ENCODE peak calls at places on chromosomes 12 and 14, in nine cellular contexts. H, I, C, U, E, O, S, A and K are unnamed samples. For H3K4me1 and H3K27me3, the result is how much of the 10 kb centered on the place peaks cover.

GRCh38 chr14:75487155-75487671 is 35.1 kb upstream of the BATF start:
- DNase-seq in O (no peak), I (no peak), U (no peak), A (no peak), C (no peak), E (no peak), H (no peak), S (no peak), K (no peak)

GRCh38 chr14:33186656-33187055 is 248.0 kb downstream of the NPAS3 start:
- DNase-seq in S (no peak), E (no peak), U (no peak), C (no peak), H (no peak), O (no peak), I (no peak), A (no peak), K (no peak)

GRCh38 chr12:47397664-47398281 is 308.1 kb downstream of the RPAP3 start:
- DNase-seq in E (no peak), S (no peak), I (no peak), O (no peak), A (no peak), C (no peak), H (no peak), U (no peak), K (peak)

GRCh38 chr14:101215936-101216335 is 312.4 kb upstream of the RTL1 start:
- DNase-seq in H (no peak), S (peak), O (peak), A (no peak), E (peak), U (no peak), I (peak), C (peak), K (no peak)

GRCh38 chr12:96108321-96108720 is 72.9 kb upstream of the LTA4H start:
- DNase-seq in E (peak), C (peak), I (no peak), S (peak), O (peak), H (no peak), A (no peak), U (no peak), K (no peak)

GRCh38 chr14:29858299-29858698 is 69.3 kb downstream of the PRKD1 start:
- DNase-seq in U (no peak), C (no peak), I (no peak), A (no peak), S (no peak), H (no peak), E (no peak), O (no peak), K (no peak)

GRCh38 chr12:16347391-16348298 is at the start of gene MGST1:
- DNase-seq in C (peak), H (peak), O (peak), E (peak), S (peak), A (peak), U (no peak), I (peak), K (peak)

GRCh38 chr12:122227341-122227740 is 1.5 kb upstream of the DIABLO start:
- DNase-seq in U (no peak), S (peak), C (no peak), A (no peak), O (peak), E (no peak), H (no peak), I (no peak), K (no peak)

GRCh38 chr14:25097120-25097519 is 47.2 kb upstream of the STXBP6 start:
- DNase-seq in C (no peak), U (no peak), O (no peak), S (no peak), E (no peak), A (no peak), I (no peak), H (no peak), K (no peak)

GRCh38 chr12:3038166-3038565 is 39.0 kb upstream of the TSPAN9 start:
- DNase-seq in S (no peak), E (no peak), H (no peak), A (no peak), U (no peak), O (no peak), I (no peak), C (no peak), K (no peak)

GRCh38 chr14:88312262-88312661 is 10.8 kb downstream of the KCNK10 start:
- DNase-seq in S (no peak), H (no peak), E (no peak), U (no peak), A (no peak), O (no peak), I (no peak), C (no peak), K (no peak)

GRCh38 chr14:26444745-26445144 is 153.1 kb downstream of the NOVA1 start:
- DNase-seq in C (no peak), A (no peak), U (no peak), O (no peak), E (no peak), H (no peak), S (no peak), I (no peak), K (no peak)

GRCh38 chr12:125683748-125684381 is 618.6 kb downstream of the AACS start:
- DNase-seq in C (no peak), I (peak), A (peak), H (peak), U (no peak), E (peak), S (no peak), O (no peak), K (peak)

GRCh38 chr14:90272523-90272922 is 16.2 kb downstream of the PSMC1 start:
- DNase-seq in H (no peak), I (no peak), O (no peak), A (no peak), S (no peak), C (peak), U (no peak), E (no peak), K (no peak)

GRCh38 chr14:35532783-35533356 is 1.1 kb upstream of the INSM2 start:
- DNase-seq in E (no peak), C (no peak), U (no peak), O (no peak), I (no peak), A (no peak), H (no peak), S (no peak), K (no peak)

GRCh38 chr12:47814539-47815170 is 5.0 kb downstream of the HDAC7 start:
- DNase-seq in S (no peak), U (no peak), I (no peak), A (no peak), O (no peak), C (no peak), H (no peak), E (no peak), K (no peak)

GRCh38 chr12:106080111-106080732 is 58.5 kb downstream of the NUAK1 start:
- DNase-seq in C (no peak), E (no peak), I (no peak), H (no peak), S (no peak), U (no peak), O (peak), A (no peak), K (no peak)

GRCh38 chr12:52258335-52258901 is 16.0 kb upstream of the KRT86 start:
- DNase-seq in I (peak), E (no peak), C (no peak), S (peak), H (no peak), U (no peak), O (peak), A (peak), K (no peak)

GRCh38 chr12:105554856-105555255 is 224.4 kb downstream of the C12orf75 start:
- DNase-seq in O (no peak), E (no peak), S (no peak), U (no peak), H (no peak), I (no peak), C (no peak), A (no peak), K (no peak)

GRCh38 chr14:20986811-20987210 is 3.0 kb upstream of the METTL17 start:
- DNase-seq in O (no peak), C (peak), A (no peak), S (no peak), E (no peak), H (no peak), I (no peak), U (no peak), K (no peak)

GRCh38 chr14:100076133-100076532 is 10.9 kb downstream of the EVL start:
- DNase-seq in A (no peak), H (no peak), E (no peak), C (no peak), U (no peak), O (no peak), S (no peak), I (no peak), K (no peak)

GRCh38 chr12:68835333-68835908 is 27.4 kb downstream of the MDM2 start:
- DNase-seq in S (no peak), C (no peak), I (no peak), A (no peak), O (no peak), H (no peak), E (no peak), U (no peak), K (no peak)
- TF ChIP-seq POLR2A in S (no peak), C (no peak), I (no peak), A (no peak), O (no peak), H (no peak), E (no peak), U (no peak), K (no peak)

DNA sequence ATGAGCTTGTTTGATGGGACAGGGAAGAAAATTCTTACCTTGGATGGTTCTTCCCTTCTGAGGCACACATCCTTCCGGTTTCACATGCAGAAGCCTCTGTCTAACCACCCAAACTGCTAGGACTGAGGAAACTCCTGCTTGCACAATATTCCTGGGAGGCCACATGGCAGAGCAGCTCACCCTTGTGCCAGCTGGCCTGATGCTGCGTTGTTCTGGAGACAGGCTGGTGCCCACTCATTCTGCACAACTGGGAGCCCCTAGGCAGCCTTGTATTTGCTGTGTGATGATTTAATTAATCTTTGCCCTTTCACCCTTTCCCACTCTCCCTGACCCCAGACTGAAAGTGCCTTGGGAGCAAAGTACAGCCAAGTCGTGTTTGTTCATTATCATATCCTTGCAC is 130.8 kb downstream of the RTN1 start:
- DNase-seq in C (no peak), U (no peak), I (no peak), H (no peak), S (no peak), O (no peak), A (no peak), E (no peak), K (no peak)
- H3K4me1 ChIP-seq in C (under half), U (under half), I (under half), H (under half), S (under half), O (under half), A (under half), E (under half), K (under half)

GRCh38 chr12:53976823-53977595 is 2.3 kb upstream of the HOTAIR start:
- DNase-seq in U (no peak), I (no peak), A (no peak), O (no peak), E (no peak), C (no peak), H (no peak), S (no peak), K (no peak)

GRCh38 chr12:53974084-53975018 is at the start of gene HOTAIR:
- DNase-seq in U (no peak), S (no peak), C (no peak), H (peak), O (no peak), E (no peak), I (no peak), A (no peak), K (no peak)

GRCh38 chr12:53976172-53976822 is 1.5 kb upstream of the HOTAIR start:
- DNase-seq in U (no peak), S (no peak), E (no peak), H (no peak), O (no peak), C (no peak), A (no peak), I (no peak), K (no peak)

GRCh38 chr12:53975816-53976152 is 1.0 kb upstream of the HOTAIR start:
- DNase-seq in H (no peak), I (no peak), A (no peak), S (no peak), E (no peak), U (no peak), O (no peak), C (no peak), K (no peak)

DNA sequence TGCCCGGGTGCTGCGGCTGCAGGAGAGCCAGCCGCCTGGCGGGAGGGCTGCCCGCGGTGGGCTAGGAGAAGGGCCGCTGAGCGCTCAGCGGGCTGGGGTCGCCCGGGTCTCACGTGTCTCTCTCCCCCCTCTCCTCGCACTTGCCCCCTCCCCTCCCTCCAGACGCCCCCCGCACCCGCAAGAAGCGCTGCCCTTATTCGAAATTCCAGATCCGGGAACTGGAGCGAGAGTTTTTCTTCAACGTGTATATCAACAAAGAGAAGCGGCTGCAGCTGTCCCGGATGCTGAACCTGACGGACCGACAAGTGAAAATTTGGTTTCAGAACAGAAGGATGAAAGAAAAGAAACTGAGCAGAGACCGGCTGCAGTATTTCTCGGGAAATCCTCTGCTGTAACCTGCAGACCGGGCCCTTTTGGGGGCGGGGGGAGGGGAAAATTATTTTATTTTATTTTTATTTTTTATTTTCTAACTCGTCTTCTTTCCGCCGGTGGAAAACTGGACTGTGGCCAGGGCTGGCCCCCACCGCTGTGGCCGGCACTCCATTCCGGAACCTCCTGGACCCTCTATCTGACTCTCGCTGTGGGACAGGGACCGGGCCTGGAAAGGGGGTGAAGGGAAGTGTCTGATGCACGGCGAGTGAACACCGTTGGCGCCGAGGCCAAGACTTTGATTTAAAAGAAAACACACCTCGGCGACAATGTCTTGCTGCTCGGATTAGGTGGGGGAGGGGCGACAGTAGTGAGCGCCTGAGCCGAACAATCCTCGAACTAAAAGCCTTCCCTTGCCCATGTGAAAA is 463 bp upstream of the HOTAIR start:
- DNase-seq in S (no peak), I (no peak), E (no peak), C (no peak), A (no peak), O (no peak), H (no peak), U (no peak), K (no peak)
- H3K27me3 ChIP-seq in S (half or more), I (half or more), E (half or more), C (half or more), A (half or more), O (half or more), H (half or more), U (half or more), K (half or more)

DNA sequence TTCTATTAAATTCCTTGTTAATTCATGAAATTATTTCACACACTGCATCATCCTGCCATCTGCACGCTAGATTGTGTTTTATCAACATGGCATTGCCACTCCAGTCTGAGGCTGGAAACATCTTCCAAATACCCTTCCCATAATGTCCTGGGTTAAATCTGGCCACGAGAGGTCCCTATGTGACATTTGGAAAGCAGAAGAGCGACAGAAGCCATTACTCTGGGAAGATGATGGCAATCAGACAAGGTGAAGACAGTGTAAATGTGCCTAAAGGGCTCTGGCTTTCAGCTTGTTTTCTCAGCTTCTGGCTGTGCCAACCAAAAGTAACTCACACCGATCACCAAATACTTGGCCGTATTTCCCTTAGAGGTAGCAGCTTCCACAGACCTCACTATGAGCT is 144.8 kb downstream of the CAPZA3 start:
- DNase-seq in C (no peak), S (no peak), I (no peak), H (no peak), E (no peak), A (no peak), U (no peak), O (no peak), K (no peak)
- TF ChIP-seq POLR2A in C (no peak), S (no peak), I (no peak), H (no peak), E (no peak), A (no peak), U (no peak), O (no peak), K (no peak)

GRCh38 chr14:103392572-103392971 is 7.4 kb downstream of the MARK3 start:
- DNase-seq in A (no peak), U (no peak), E (no peak), S (no peak), O (no peak), I (no peak), C (no peak), H (no peak), K (no peak)
- H3K4me1 ChIP-seq in A (half or more), U (half or more), E (under half), S (half or more), O (half or more), I (half or more), C (under half), H (half or more), K (under half)

DNA sequence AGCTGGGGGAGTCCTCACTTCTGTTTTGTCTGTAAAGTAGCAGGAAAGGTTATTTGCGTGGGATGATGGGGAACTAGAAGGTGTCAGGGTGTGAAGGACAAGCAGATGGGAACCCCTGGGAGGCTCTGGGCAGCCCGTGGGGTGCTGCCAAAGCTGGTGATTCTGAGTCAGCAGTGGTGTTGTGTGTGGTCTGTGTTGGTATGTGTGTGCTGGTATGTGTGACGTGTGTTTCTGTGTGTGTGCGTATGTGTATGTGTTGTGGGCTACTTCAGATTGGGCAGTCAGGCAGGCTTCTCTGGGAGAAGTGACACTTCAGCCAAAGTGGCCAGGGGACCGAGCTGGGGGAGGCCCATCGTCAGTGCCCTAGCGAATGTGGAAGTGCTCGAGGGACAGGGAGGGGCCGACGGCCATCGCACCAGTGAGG is 15.3 kb upstream of the BDKRB2 start:
- DNase-seq in C (no peak), A (peak), H (no peak), S (no peak), E (no peak), U (no peak), O (no peak), I (no peak), K (no peak)
- H3K27me3 ChIP-seq in C (under half), A (under half), H (under half), S (under half), E (under half), U (under half), O (under half), I (under half), K (under half)

GRCh38 chr12:89863332-89863938 is 154.8 kb upstream of the ATP2B1 start:
- DNase-seq in H (no peak), I (no peak), U (no peak), S (no peak), A (no peak), O (no peak), E (no peak), C (no peak), K (no peak)
- TF ChIP-seq POLR2A in H (no peak), I (no peak), U (no peak), S (no peak), A (no peak), O (no peak), E (no peak), C (no peak), K (no peak)

GRCh38 chr12:65434737-65435136 is 156.3 kb downstream of the MSRB3 start:
- DNase-seq in A (no peak), I (no peak), O (no peak), U (no peak), C (no peak), E (no peak), S (no peak), H (no peak), K (no peak)

GRCh38 chr12:65430571-65431306 is 152.3 kb downstream of the MSRB3 start:
- DNase-seq in S (no peak), C (no peak), A (no peak), H (no peak), U (no peak), I (no peak), O (no peak), E (no peak), K (no peak)

GRCh38 chr12:65427646-65428045 is 149.2 kb downstream of the MSRB3 start:
- DNase-seq in E (no peak), H (no peak), U (no peak), I (no peak), O (no peak), S (no peak), C (no peak), A (peak), K (no peak)

GRCh38 chr12:65432606-65433005 is 154.1 kb downstream of the MSRB3 start:
- DNase-seq in H (no peak), O (no peak), I (no peak), U (no peak), A (no peak), C (no peak), S (no peak), E (no peak), K (no peak)
- H3K4me1 ChIP-seq in H (under half), O (under half), I (under half), U (under half), A (under half), C (under half), S (under half), E (under half), K (under half)

GRCh38 chr12:111022386-111022785 is 102.0 kb upstream of the MYL2 start:
- DNase-seq in O (no peak), C (no peak), A (no peak), I (no peak), U (no peak), H (no peak), E (no peak), S (peak), K (no peak)
- H3K27me3 ChIP-seq in O (half or more), C (under half), A (under half), I (under half), U (half or more), H (under half), E (under half), S (under half), K (under half)

DNA sequence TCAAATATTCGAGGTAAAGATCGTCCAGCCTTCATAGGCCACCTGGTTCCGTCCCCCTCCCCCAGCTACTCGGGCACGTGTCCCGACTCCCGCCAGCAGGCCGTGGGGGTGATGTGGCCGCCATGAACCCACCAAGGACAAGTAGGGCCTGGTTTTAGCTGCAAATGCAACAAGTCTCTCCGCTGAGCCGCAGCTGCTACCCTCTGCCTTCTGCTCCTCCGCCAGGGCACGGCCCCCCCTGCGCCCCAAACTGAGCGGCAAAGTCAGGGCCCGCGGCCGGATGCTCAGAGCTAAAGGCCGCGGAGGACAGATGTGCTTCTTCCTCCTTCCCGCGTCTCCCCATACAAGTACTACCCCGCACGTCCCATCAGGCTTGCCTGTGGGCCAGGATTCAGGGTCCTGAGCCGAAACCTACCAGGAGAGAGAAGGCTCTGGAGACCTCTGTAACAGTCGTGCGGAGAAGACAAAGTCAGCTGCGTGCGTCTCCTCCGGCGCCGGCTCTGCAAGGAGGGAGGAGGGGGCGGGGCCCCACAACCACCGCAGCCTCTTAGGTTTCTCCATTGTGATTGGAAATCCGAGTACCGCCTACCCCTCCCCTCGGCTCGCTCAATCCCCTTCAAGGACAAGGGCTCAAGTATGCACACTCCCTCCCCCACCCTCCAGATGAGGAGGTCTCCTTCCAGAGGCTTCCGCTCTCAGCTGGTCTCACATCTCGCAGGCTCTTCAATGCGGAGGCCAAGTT is at the start of gene LDHB:
- DNase-seq in O (peak), S (peak), H (peak), C (peak), E (peak), A (peak), U (peak), I (peak), K (peak)
- TF ChIP-seq POLR2A in O (peak), S (peak), H (peak), C (peak), E (peak), A (peak), U (peak), I (peak), K (peak)